ENCODE peak calls at places on chromosomes 4 and X, in ten cellular contexts. N, W, H, S, J, U, I, Q, C and D are unnamed samples.

GRCh38 chr4:123479944-123480343 is 83.3 kb downstream of the SPRY1 start:
- DNase-seq in N (peak; percentile 53), W (peak; percentile 10), H (peak; percentile 68), S (no peak), J (no peak), U (no peak), I (peak; percentile 62), Q (no peak), C (no peak), D (no peak)

GRCh38 chrX:39850630-39851152 is 247.1 kb downstream of the BCOR start:
- DNase-seq in N (no peak), W (peak; percentile 69), H (no peak), S (no peak), J (no peak), U (no peak), I (no peak), Q (no peak), C (no peak), D (no peak)

GRCh38 chr4:78864405-78865024 is 74.7 kb downstream of the PAQR3 start:
- DNase-seq in N (no peak), W (peak; percentile 85), H (peak; percentile 67), S (no peak), J (no peak), U (peak; percentile 39), I (peak; percentile 78), Q (no peak), C (peak; percentile 38), D (peak; percentile 21)

GRCh38 chr4:165743422-165743821 is 129.6 kb upstream of the TLL1 start:
- DNase-seq in N (no peak), W (no peak), H (no peak), S (no peak), J (no peak), U (no peak), I (no peak), Q (no peak), C (no peak), D (no peak)

GRCh38 chr4:69951602-69952001 is 13.9 kb downstream of the CSN2 start:
- DNase-seq in N (no peak), W (no peak), H (no peak), S (no peak), J (no peak), U (no peak), I (no peak), Q (no peak), C (no peak), D (no peak)

GRCh38 chr4:8594097-8595038 is 1.8 kb downstream of the CPZ start:
- DNase-seq in N (peak; percentile 63), W (peak; percentile 72), H (peak; percentile 81), S (peak; percentile 65), J (no peak), U (peak; percentile 87), I (peak; percentile 81), Q (no peak), C (peak; percentile 74), D (peak; percentile 75)

GRCh38 chr4:121551881-121552280 is 144.9 kb downstream of the ANXA5 start:
- DNase-seq in N (no peak), W (no peak), H (no peak), S (no peak), J (no peak), U (no peak), I (no peak), Q (no peak), C (no peak), D (no peak)

GRCh38 chr4:110926841-110927400 is 304.0 kb upstream of the PITX2 start:
- DNase-seq in N (no peak), W (no peak), H (peak; percentile 75), S (no peak), J (no peak), U (no peak), I (no peak), Q (no peak), C (no peak), D (no peak)

GRCh38 chrX:14398725-14399124 is 130.6 kb upstream of the GLRA2 start:
- DNase-seq in N (no peak), W (no peak), H (peak; percentile 4), S (no peak), J (no peak), U (no peak), I (peak; percentile 64), Q (no peak), C (peak; percentile 47), D (no peak)

GRCh38 chr4:168183717-168184571 is 91.6 kb downstream of the ANXA10 start:
- DNase-seq in N (no peak), W (peak; percentile 59), H (no peak), S (no peak), J (no peak), U (peak; percentile 53), I (peak; percentile 55), Q (no peak), C (peak; percentile 28), D (no peak)

GRCh38 chrX:47483310-47484268 is 567 bp upstream of the ZNF41 start:
- DNase-seq in N (no peak), W (peak; percentile 30), H (peak; percentile 9), S (peak; percentile 12), J (no peak), U (no peak), I (peak; percentile 25), Q (peak; percentile 44), C (peak; percentile 18), D (peak; percentile 12)

GRCh38 chrX:78029663-78030062 is 60.2 kb upstream of the PGAM4 start:
- DNase-seq in N (no peak), W (peak; percentile 33), H (peak; percentile 30), S (peak; percentile 2), J (no peak), U (peak; percentile 20), I (peak; percentile 66), Q (no peak), C (peak; percentile 13), D (peak; percentile 5)

GRCh38 chr4:948101-948935 is 16.1 kb downstream of the TMEM175 start:
- DNase-seq in N (no peak), W (no peak), H (no peak), S (no peak), J (no peak), U (no peak), I (no peak), Q (no peak), C (no peak), D (no peak)

GRCh38 chr4:128715616-128716015 is 93.9 kb upstream of the JADE1 start:
- DNase-seq in N (no peak), W (peak; percentile 77), H (no peak), S (no peak), J (no peak), U (no peak), I (no peak), Q (no peak), C (no peak), D (no peak)

GRCh38 chr4:100736651-100737450 is 219.0 kb upstream of the EMCN start:
- DNase-seq in N (no peak), W (peak; percentile 65), H (no peak), S (no peak), J (no peak), U (no peak), I (peak; percentile 88), Q (no peak), C (peak; percentile 36), D (no peak)

GRCh38 chr4:145061325-145061920 is 36.6 kb downstream of the ANAPC10 start:
- DNase-seq in N (no peak), W (peak; percentile 67), H (peak; percentile 15), S (no peak), J (no peak), U (peak; percentile 21), I (peak; percentile 77), Q (no peak), C (peak; percentile 19), D (no peak)
- TF ChIP-seq CTCF in N (peak; percentile 6), W (peak; percentile 55), H (peak; percentile 5), S (peak; percentile 78), J (peak; percentile 79), U (peak; percentile 30), I (peak; percentile 85), Q (peak; percentile 40), C (peak; percentile 48), D (peak; percentile 64)

DNA sequence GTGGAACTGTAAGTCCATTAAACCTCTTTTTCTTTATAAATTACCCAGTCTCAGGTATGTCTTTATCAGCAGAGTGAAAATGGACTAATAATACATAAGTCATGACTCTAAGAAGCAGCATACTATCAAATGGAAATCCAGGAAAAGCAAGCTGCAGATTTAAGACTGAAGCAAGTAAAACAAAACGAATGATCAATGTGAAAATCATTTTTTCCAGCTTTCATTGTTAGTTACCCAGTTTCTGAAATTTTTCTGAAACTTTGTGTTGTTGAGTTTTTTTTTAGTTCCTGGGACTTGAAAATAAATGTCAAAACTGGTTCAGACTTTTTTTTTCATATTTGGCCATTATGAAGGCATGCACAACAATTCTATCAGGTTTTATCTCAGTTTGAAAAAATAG is 65.1 kb downstream of the DIPK2B start:
- DNase-seq in N (no peak), W (no peak), H (no peak), S (no peak), J (no peak), U (no peak), I (no peak), Q (no peak), C (no peak), D (no peak)
- TF ChIP-seq CTCF in N (no peak), W (no peak), H (no peak), S (no peak), J (no peak), U (no peak), I (no peak), Q (no peak), C (no peak), D (no peak)

GRCh38 chrX:107467271-107467670 is 17.8 kb downstream of the FRMPD3 start:
- DNase-seq in N (no peak), W (no peak), H (no peak), S (no peak), J (no peak), U (no peak), I (no peak), Q (no peak), C (no peak), D (no peak)

GRCh38 chrX:107465932-107466620 is 16.6 kb downstream of the FRMPD3 start:
- DNase-seq in N (no peak), W (no peak), H (no peak), S (no peak), J (no peak), U (no peak), I (no peak), Q (no peak), C (no peak), D (no peak)

GRCh38 chrX:107470971-107471370 is 21.5 kb downstream of the FRMPD3 start:
- DNase-seq in N (no peak), W (no peak), H (no peak), S (no peak), J (no peak), U (no peak), I (no peak), Q (no peak), C (no peak), D (no peak)

DNA sequence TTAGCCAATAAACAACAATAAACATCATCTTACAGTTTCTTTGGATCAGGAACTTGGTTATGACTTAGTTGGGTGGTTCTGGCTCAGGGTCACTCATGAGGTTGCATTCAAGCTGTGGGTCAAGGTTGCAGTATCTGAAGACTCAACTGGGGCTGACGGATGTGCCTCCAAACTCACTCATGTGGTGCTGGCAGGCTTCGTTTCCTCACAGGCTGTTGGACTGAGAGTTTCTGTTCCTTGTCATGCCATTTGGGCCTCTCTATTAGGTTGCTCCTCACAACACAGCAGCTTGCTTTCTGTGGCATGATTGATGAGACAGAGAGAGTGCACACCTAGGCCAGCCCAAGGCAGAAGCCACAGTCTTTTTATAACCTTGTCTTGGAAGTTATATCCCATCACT is 20.7 kb downstream of the FRMPD3 start:
- DNase-seq in N (no peak), W (no peak), H (no peak), S (no peak), J (no peak), U (no peak), I (no peak), Q (no peak), C (no peak), D (no peak)
- TF ChIP-seq CTCF in N (no peak), W (no peak), H (no peak), S (no peak), J (no peak), U (no peak), I (no peak), Q (no peak), C (no peak), D (no peak)

GRCh38 chr4:10893417-10893816 is 208.8 kb upstream of the CLNK start:
- DNase-seq in N (no peak), W (no peak), H (peak; percentile 3), S (no peak), J (no peak), U (peak; percentile 15), I (peak; percentile 7), Q (no peak), C (no peak), D (no peak)
- TF ChIP-seq CTCF in N (no peak), W (peak; percentile 8), H (peak; percentile 50), S (peak; percentile 56), J (peak; percentile 15), U (peak; percentile 28), I (peak; percentile 28), Q (peak; percentile 15), C (no peak), D (no peak)